ENCODE peak calls at places on chromosomes 11 and 22, in nine cellular contexts. G, E, D, K, I, Z, W, M and F are unnamed samples.

GRCh38 chr11:103652013-103652412 is 384.4 kb upstream of the DDI1 start:
- DNase-seq in G (no peak), W (peak; percentile 65), M (peak; percentile 68), I (no peak), E (no peak), Z (no peak), D (no peak), K (no peak), F (no peak)

GRCh38 chr22:23119492-23120414 is 22.0 kb downstream of the RSPH14 start:
- DNase-seq in D (no peak), G (peak; percentile 20), Z (no peak), W (no peak), I (no peak), M (no peak), E (no peak), K (peak; percentile 15), F (no peak)

GRCh38 chr11:122103366-122103765 is 12.6 kb downstream of the BLID start:
- DNase-seq in E (no peak), Z (no peak), K (no peak), D (no peak), I (no peak), G (no peak), W (no peak), M (peak; percentile 85), F (no peak)

GRCh38 chr22:44931077-44931540 is 78.7 kb downstream of the PHF21B start:
- DNase-seq in M (no peak), E (peak; percentile 24), Z (no peak), G (no peak), I (no peak), K (no peak), W (peak; percentile 36), D (no peak), F (peak; percentile 50)

GRCh38 chr11:68040121-68040956 is 1.5 kb downstream of the TCIRG1 start:
- DNase-seq in G (no peak), D (peak; percentile 76), M (peak; percentile 82), K (no peak), I (no peak), E (no peak), W (peak; percentile 72), Z (no peak), F (peak; percentile 33)

GRCh38 chr11:126722006-126722736 is 278.4 kb downstream of the KIRREL3 start:
- DNase-seq in Z (no peak), G (no peak), M (no peak), I (no peak), E (no peak), W (no peak), D (no peak), K (no peak), F (no peak)

GRCh38 chr22:44159230-44159629 is 21.5 kb upstream of the PARVG start:
- DNase-seq in Z (no peak), E (no peak), G (no peak), W (no peak), D (no peak), K (no peak), I (no peak), M (no peak), F (no peak)

GRCh38 chr11:82225502-82225901 is 508.2 kb downstream of the FAM181B start:
- DNase-seq in K (no peak), Z (no peak), D (no peak), I (no peak), W (no peak), G (no peak), M (no peak), E (no peak), F (no peak)

GRCh38 chr11:45489281-45489906 is 176.0 kb downstream of the CHST1 start:
- DNase-seq in M (no peak), E (no peak), K (no peak), I (peak; percentile 60), G (no peak), D (no peak), Z (no peak), W (no peak), F (no peak)

GRCh38 chr11:16612801-16613400 is 125.5 kb upstream of the C11orf58 start:
- DNase-seq in G (no peak), W (no peak), I (no peak), E (no peak), M (no peak), D (no peak), Z (no peak), K (no peak), F (no peak)

GRCh38 chr11:35526370-35526792 is 965 bp upstream of the PAMR1 start:
- DNase-seq in E (no peak), Z (no peak), I (no peak), M (peak; percentile 80), K (no peak), G (no peak), W (peak; percentile 48), D (no peak), F (no peak)

GRCh38 chr11:73173755-73174494 is 31.8 kb upstream of the FCHSD2 start:
- DNase-seq in M (no peak), K (no peak), D (no peak), E (no peak), Z (no peak), I (no peak), G (no peak), W (no peak), F (no peak)

GRCh38 chr11:42536961-42537360 is 774.8 kb upstream of the API5 start:
- DNase-seq in W (no peak), I (no peak), G (no peak), D (no peak), M (no peak), Z (no peak), E (no peak), K (no peak), F (no peak)

GRCh38 chr11:34351687-34352469 is 5.9 kb downstream of the ABTB2 start:
- DNase-seq in G (no peak), D (no peak), K (no peak), I (no peak), E (no peak), M (no peak), Z (no peak), W (no peak), F (no peak)

GRCh38 chr11:70155386-70155785 is 47.7 kb upstream of the FADD start:
- DNase-seq in M (no peak), D (no peak), K (no peak), E (no peak), I (no peak), W (no peak), G (no peak), Z (no peak), F (no peak)

GRCh38 chr11:8055111-8055835 is 25.7 kb upstream of the TUB start:
- DNase-seq in K (no peak), W (no peak), Z (no peak), E (no peak), D (no peak), M (no peak), I (no peak), G (no peak), F (no peak)